ENCODE peak calls at places on chromosomes 7 and 10, in five cellular contexts. C is AG04450, L is psoas muscle, F is AG09319, E is HL-60. Y is an unnamed sample.

GRCh38 chr10:15868006-15868405 is 7.7 kb upstream of the MINDY3 start:
- DNase-seq in C (no peak), L (no peak), F (no peak), E (no peak), Y (no peak)

GRCh38 chr7:43771128-43771527 is 12.6 kb downstream of the BLVRA start:
- DNase-seq in C (no peak), L (no peak), F (no peak), E (no peak), Y (no peak)

GRCh38 chr7:96823274-96823673 is 113.6 kb upstream of the SEM1 start:
- DNase-seq in C (no peak), L (no peak), F (peak), E (no peak), Y (peak)

GRCh38 chr7:73517241-73517995 is 4.7 kb downstream of the BAZ1B start:
- DNase-seq in C (no peak), L (no peak), F (no peak), E (no peak), Y (no peak)

GRCh38 chr7:20598479-20599419 is 16.7 kb upstream of the ABCB5 start:
- DNase-seq in C (peak), L (no peak), F (peak), E (peak), Y (peak)

GRCh38 chr10:132146271-132146671 is 40.5 kb upstream of the DPYSL4 start:
- DNase-seq in C (no peak), L (peak), F (no peak), E (no peak), Y (no peak)

GRCh38 chr10:3484306-3485187 is 300.5 kb downstream of the KLF6 start:
- DNase-seq in C (no peak), L (no peak), F (no peak), E (no peak), Y (peak)

GRCh38 chr7:96203781-96204180 is 118.1 kb downstream of the SLC25A13 start:
- DNase-seq in C (no peak), L (no peak), F (no peak), E (no peak), Y (no peak)

GRCh38 chr10:131654471-131655087 is 246.2 kb upstream of the PPP2R2D start:
- DNase-seq in C (no peak), L (no peak), F (no peak), E (no peak), Y (no peak)

GRCh38 chr7:7614066-7614738 is 26.4 kb upstream of the UMAD1 start:
- DNase-seq in C (no peak), L (no peak), F (no peak), E (no peak), Y (no peak)

GRCh38 chr10:48739141-48739540 is 54.5 kb downstream of the WDFY4 start:
- DNase-seq in C (no peak), L (no peak), F (no peak), E (no peak), Y (no peak)

GRCh38 chr10:6751363-6751762 is 171.3 kb upstream of the PRKCQ start:
- DNase-seq in C (no peak), L (no peak), F (no peak), E (no peak), Y (no peak)

GRCh38 chr7:155804897-155805825 is 7.1 kb downstream of the SHH start:
- DNase-seq in C (no peak), L (no peak), F (peak), E (peak), Y (peak)

GRCh38 chr10:3784510-3785250 is at the start of gene KLF6:
- DNase-seq in C (no peak), L (peak), F (no peak), E (no peak), Y (peak)

GRCh38 chr7:43834463-43835251 is 34.7 kb downstream of the MRPS24 start:
- DNase-seq in C (no peak), L (no peak), F (no peak), E (peak), Y (no peak)

GRCh38 chr7:70458195-70458695 is 673.7 kb upstream of the GALNT17 start:
- DNase-seq in C (no peak), L (no peak), F (no peak), E (no peak), Y (no peak)

GRCh38 chr10:625335-625699 is 64.2 kb downstream of the DIP2C start:
- DNase-seq in C (no peak), L (peak), F (no peak), E (no peak), Y (no peak)

GRCh38 chr10:119602241-119603095 is 5.7 kb upstream of the TIAL1 start:
- DNase-seq in C (no peak), L (no peak), F (no peak), E (peak), Y (peak)

GRCh38 chr7:44060091-44060947 is 5.0 kb downstream of the PGAM2 start:
- DNase-seq in C (no peak), L (peak), F (no peak), E (no peak), Y (no peak)

GRCh38 chr10:117610321-117610720 is 67.8 kb downstream of the EMX2 start:
- DNase-seq in C (no peak), L (no peak), F (no peak), E (no peak), Y (no peak)

GRCh38 chr10:74153123-74153522 is 2.1 kb downstream of the ADK start:
- DNase-seq in C (no peak), L (no peak), F (no peak), E (no peak), Y (peak)
- TF ChIP-seq CTCF in C (peak), L (peak), F (peak), E (no peak), Y (peak)

GRCh38 chr7:116952640-116953371 is 495 bp upstream of the ST7 start:
- DNase-seq in C (no peak), L (peak), F (no peak), E (peak), Y (peak)

GRCh38 chr7:116954443-116954838 is 1.1 kb downstream of the ST7 start:
- DNase-seq in C (no peak), L (no peak), F (no peak), E (no peak), Y (no peak)

GRCh38 chr7:116953372-116953726 is at the start of gene ST7:
- DNase-seq in C (no peak), L (peak), F (no peak), E (peak), Y (peak)

GRCh38 chr7:116955340-116955739 is 2.0 kb downstream of the ST7 start:
- DNase-seq in C (no peak), L (no peak), F (no peak), E (no peak), Y (no peak)

DNA sequence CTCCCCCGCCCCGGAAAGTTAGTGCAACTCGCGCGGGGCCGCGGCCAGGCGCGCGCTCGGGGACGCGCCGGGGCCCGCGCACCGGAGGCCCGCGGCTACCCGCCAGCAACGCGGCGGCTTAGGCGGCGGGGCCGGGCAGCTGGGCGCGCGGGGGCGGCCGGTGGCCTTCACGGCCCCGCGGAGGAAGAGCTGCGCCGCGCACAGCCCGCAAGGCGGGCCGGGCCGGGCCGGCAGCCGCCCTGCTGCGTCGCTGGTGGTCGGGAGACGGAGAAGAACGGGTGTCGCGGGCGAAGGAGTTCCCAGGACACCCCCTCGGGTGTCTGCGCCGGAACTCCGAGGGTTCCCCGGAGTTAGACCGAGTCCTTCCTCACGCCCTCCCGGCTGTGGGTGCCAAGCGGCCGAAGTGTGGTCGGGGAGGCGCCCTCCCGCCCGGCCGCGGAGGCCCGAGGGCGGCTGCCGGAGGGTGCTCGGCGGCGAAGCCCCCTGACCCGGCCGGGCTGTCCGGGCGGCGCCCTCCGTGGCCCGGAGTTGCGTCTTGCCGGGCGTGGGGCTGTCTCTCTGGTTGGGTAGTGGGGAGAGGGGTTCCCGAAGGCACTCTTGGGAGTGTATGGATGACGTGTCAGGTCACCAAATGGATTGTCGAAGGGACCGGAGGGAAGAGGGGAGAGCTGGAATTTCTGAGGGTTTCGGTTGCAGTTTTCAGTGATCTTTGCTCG is 584 bp downstream of the ST7 start:
- DNase-seq in C (peak), L (peak), F (peak), E (peak), Y (peak)
- TF ChIP-seq CTCF in C (no peak), L (no peak), F (no peak), E (no peak), Y (no peak)

GRCh38 chr10:93061594-93062498 is 1.2 kb downstream of the CYP26C1 start:
- DNase-seq in C (no peak), L (no peak), F (no peak), E (no peak), Y (peak)

GRCh38 chr10:93062499-93063216 is 2.1 kb downstream of the CYP26C1 start:
- DNase-seq in C (no peak), L (no peak), F (no peak), E (peak), Y (peak)

GRCh38 chr10:93058139-93058538 is 2.5 kb upstream of the CYP26C1 start:
- DNase-seq in C (no peak), L (no peak), F (no peak), E (no peak), Y (no peak)

GRCh38 chr10:93060887-93061593 is 442 bp downstream of the CYP26C1 start:
- DNase-seq in C (no peak), L (no peak), F (no peak), E (no peak), Y (no peak)

DNA sequence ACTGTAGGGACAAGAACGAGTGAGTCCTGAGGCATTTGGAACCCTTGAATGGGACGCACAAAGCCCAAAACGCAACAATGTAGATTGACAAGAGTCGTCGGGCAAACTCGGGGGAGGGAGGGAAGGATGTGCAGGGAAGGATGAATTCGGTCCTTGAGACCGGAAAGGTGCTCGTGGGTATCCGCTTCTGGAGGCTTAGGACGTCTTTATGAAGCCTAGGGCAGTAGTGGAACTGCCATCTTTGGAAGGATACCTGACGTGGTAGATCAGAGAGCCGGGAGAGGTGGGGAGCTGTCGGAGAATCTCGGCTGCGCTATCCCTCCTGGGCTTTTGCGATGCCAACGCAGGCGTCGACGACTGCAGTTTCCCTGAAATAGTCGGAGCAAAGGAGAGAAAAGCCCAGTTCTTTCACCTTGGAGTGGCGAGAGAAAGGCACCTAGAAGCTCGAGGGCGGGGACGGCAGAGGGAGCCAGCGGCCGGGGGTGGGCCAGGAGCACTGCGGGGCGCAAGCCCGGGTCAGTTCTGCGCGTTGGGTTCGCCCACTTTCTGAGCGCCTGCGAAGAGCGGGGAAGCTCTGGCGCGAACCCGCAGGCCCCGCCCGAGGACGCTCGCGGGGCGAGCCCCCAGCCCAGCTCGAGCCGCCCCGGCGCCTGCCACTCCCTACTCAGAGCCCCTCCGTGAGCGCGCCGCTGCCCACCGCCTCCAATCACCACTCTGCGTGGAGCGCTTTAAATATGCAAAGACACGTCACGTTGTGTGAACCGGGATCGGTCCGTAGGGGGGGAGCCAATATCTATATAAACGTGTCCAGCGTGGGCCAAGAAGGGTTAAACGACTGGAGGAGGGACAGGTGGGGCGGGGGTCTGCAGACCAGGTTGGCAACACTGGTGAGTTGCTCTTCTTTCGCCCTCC is at the start of gene CYP26C1:
- DNase-seq in C (no peak), L (no peak), F (no peak), E (no peak), Y (no peak)
- TF ChIP-seq CTCF in C (no peak), L (no peak), F (no peak), E (no peak), Y (no peak)

GRCh38 chr10:88791924-88792323 is 10.6 kb upstream of the LIPM start:
- DNase-seq in C (no peak), L (no peak), F (no peak), E (peak), Y (peak)
- TF ChIP-seq CTCF in C (peak), L (peak), F (peak), E (no peak), Y (peak)

DNA sequence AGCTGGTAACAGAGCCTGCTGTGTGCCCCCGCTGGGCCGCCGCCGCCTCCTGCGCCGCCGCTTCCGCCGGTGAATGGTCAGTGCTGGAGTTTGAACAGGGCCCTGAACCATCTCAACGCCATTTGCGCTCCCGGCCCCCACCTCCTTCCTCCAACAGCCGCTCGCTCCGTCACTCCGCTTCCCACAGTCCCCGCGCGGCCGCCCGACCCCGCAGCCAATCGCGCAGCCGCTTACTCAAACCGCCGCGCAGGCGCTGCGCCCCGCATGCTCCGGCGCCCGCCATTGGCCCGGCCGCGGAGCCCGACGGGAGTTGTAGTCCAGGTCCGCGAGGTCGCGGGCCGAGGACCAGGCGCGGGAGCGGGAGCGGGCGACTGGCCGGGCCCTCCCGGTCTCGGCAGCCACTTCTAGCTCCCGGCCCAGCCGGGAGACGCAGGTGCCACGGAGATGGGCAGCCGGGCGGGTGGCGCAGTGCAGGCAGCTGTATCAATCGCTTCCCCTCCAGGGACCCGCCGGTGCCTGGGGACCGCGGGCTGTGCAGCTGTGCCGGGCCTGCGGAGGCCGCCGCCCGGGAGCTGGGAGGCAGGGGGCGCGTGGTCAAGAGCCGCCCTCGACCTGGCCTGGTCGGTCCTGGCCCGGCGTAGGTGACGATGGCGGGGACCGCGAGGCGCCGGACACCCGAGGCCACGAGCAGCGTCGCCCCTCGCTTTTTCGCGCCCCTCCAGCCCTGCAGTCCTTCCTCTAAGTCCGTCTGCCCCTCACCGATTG is at the start of gene WAPL:
- DNase-seq in C (peak), L (peak), F (peak), E (peak), Y (peak)
- TF ChIP-seq CTCF in C (no peak), L (peak), F (no peak), E (no peak), Y (no peak)

GRCh38 chr10:21363087-21363752 is 162.3 kb downstream of the SKIDA1 start:
- DNase-seq in C (no peak), L (no peak), F (no peak), E (no peak), Y (no peak)

GRCh38 chr10:21363753-21364104 is 161.8 kb downstream of the SKIDA1 start:
- DNase-seq in C (no peak), L (no peak), F (no peak), E (no peak), Y (no peak)

GRCh38 chr10:21368728-21369425 is 156.6 kb downstream of the SKIDA1 start:
- DNase-seq in C (no peak), L (peak), F (no peak), E (no peak), Y (peak)

GRCh38 chr10:21368022-21368582 is 157.4 kb downstream of the SKIDA1 start:
- DNase-seq in C (no peak), L (no peak), F (no peak), E (peak), Y (no peak)

GRCh38 chr10:21364196-21365114 is 161.0 kb downstream of the SKIDA1 start:
- DNase-seq in C (peak), L (peak), F (peak), E (no peak), Y (peak)
- TF ChIP-seq CTCF in C (no peak), L (no peak), F (no peak), E (no peak), Y (no peak)

GRCh38 chr10:35639021-35639521 is 3.0 kb downstream of the FZD8 start:
- DNase-seq in C (no peak), L (no peak), F (no peak), E (no peak), Y (no peak)

GRCh38 chr10:35638116-35638515 is 4.0 kb downstream of the FZD8 start:
- DNase-seq in C (no peak), L (no peak), F (no peak), E (no peak), Y (no peak)

GRCh38 chr10:35640474-35640873 is 1.6 kb downstream of the FZD8 start:
- DNase-seq in C (peak), L (peak), F (no peak), E (peak), Y (peak)

GRCh38 chr10:35640951-35641429 is 1.1 kb downstream of the FZD8 start:
- DNase-seq in C (peak), L (peak), F (peak), E (peak), Y (peak)

DNA sequence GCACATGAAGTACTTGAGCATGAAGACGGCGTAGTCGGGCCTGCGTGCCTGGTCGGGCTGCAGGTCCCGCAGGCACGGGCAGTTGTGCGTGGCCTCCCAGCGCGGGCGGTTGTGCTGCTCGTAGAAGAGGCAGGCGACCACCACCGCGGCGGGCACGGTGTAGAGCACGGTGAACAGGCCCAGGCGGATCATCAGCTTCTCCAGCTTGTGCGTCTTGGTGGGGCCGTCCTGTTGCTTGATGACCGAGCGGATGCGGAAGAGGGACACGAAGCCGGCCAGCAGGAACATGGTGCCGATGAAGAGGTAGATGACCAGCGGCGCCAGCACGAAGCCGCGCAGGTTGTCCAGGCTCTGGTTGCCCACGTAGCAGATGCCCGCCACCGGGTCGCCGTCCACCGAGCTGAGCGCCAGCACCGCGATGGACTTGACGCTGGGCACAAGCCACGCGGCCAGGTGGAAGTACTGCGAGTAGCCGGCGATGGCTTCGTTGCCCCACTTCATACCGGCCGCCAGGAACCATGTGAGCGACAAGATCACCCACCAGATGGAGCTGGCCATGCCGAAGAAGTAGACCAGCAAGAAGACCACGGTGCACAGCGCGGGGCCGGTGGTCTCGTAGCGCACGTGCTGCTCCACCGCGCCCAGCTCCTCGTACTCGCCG is 2.3 kb downstream of the FZD8 start:
- DNase-seq in C (no peak), L (peak), F (no peak), E (no peak), Y (peak)
- TF ChIP-seq CTCF in C (peak), L (no peak), F (peak), E (no peak), Y (no peak)

GRCh38 chr7:90396420-90396819 is 6.8 kb upstream of the CLDN12 start:
- DNase-seq in C (no peak), L (no peak), F (no peak), E (no peak), Y (no peak)
- TF ChIP-seq CTCF in C (no peak), L (no peak), F (no peak), E (no peak), Y (no peak)

Y was measured in cardiac muscle cell.